ENCODE peak calls at places on chromosome 2, in eight cellular contexts. One of them, this sample, is unnamed.

GRCh38 chr2:38108907-38109731 is 33.2 kb upstream of the CYP1B1 start:
- DNase-seq in vagina: no peak
- DNase-seq in cardiac muscle cell: no peak
- DNase-seq in mammary epithelial cell: peak; percentile 34
- DNase-seq in uterus: no peak
- DNase-seq in CD8-positive, alpha-beta T cell: no peak
- DNase-seq in astrocyte of the spinal cord: no peak
- DNase-seq in lung: no peak
- DNase-seq in this sample: no peak

GRCh38 chr2:239369631-239370161 is 31.1 kb downstream of the HDAC4 start:
- DNase-seq in vagina: no peak
- DNase-seq in astrocyte of the spinal cord: no peak
- DNase-seq in uterus: no peak
- DNase-seq in mammary epithelial cell: peak; percentile 6
- DNase-seq in lung: peak; percentile 34
- DNase-seq in cardiac muscle cell: no peak
- DNase-seq in CD8-positive, alpha-beta T cell: peak; percentile 60
- DNase-seq in this sample: no peak

GRCh38 chr2:28408764-28409599 is 16.3 kb downstream of the FOSL2 start:
- DNase-seq in lung: no peak
- DNase-seq in vagina: no peak
- DNase-seq in CD8-positive, alpha-beta T cell: peak; percentile 78
- DNase-seq in mammary epithelial cell: peak; percentile 93
- DNase-seq in uterus: no peak
- DNase-seq in cardiac muscle cell: peak; percentile 66
- DNase-seq in astrocyte of the spinal cord: peak; percentile 96
- DNase-seq in this sample: peak; percentile 86

GRCh38 chr2:189613077-189613636 is 32.6 kb upstream of the SLC40A1 start:
- DNase-seq in mammary epithelial cell: no peak
- DNase-seq in CD8-positive, alpha-beta T cell: no peak
- DNase-seq in uterus: no peak
- DNase-seq in vagina: no peak
- DNase-seq in cardiac muscle cell: peak; percentile 96
- DNase-seq in astrocyte of the spinal cord: peak; percentile 63
- DNase-seq in lung: peak; percentile 39
- DNase-seq in this sample: peak; percentile 97

GRCh38 chr2:68827681-68828080 is 43.5 kb downstream of the BMP10 start:
- DNase-seq in astrocyte of the spinal cord: no peak
- DNase-seq in mammary epithelial cell: no peak
- DNase-seq in CD8-positive, alpha-beta T cell: no peak
- DNase-seq in cardiac muscle cell: peak; percentile 34
- DNase-seq in uterus: no peak
- DNase-seq in lung: no peak
- DNase-seq in vagina: no peak
- DNase-seq in this sample: no peak

GRCh38 chr2:144267209-144267608 is 252.7 kb downstream of the ZEB2 start:
- DNase-seq in cardiac muscle cell: no peak
- DNase-seq in vagina: no peak
- DNase-seq in lung: no peak
- DNase-seq in mammary epithelial cell: no peak
- DNase-seq in astrocyte of the spinal cord: no peak
- DNase-seq in CD8-positive, alpha-beta T cell: no peak
- DNase-seq in uterus: no peak
- DNase-seq in this sample: no peak

GRCh38 chr2:67713376-67713775 is 316.2 kb downstream of the ETAA1 start:
- DNase-seq in mammary epithelial cell: peak; percentile 8
- DNase-seq in lung: no peak
- DNase-seq in uterus: no peak
- DNase-seq in vagina: no peak
- DNase-seq in astrocyte of the spinal cord: no peak
- DNase-seq in cardiac muscle cell: no peak
- DNase-seq in CD8-positive, alpha-beta T cell: no peak
- DNase-seq in this sample: no peak

GRCh38 chr2:3149441-3150217 is 228.0 kb downstream of the EIPR1 start:
- DNase-seq in lung: no peak
- DNase-seq in cardiac muscle cell: no peak
- DNase-seq in CD8-positive, alpha-beta T cell: no peak
- DNase-seq in astrocyte of the spinal cord: no peak
- DNase-seq in uterus: no peak
- DNase-seq in mammary epithelial cell: no peak
- DNase-seq in vagina: no peak
- DNase-seq in this sample: peak; percentile 14

GRCh38 chr2:96540136-96540535 is 3.6 kb downstream of the ARID5A start:
- DNase-seq in vagina: no peak
- DNase-seq in cardiac muscle cell: no peak
- DNase-seq in astrocyte of the spinal cord: peak; percentile 9
- DNase-seq in CD8-positive, alpha-beta T cell: no peak
- DNase-seq in mammary epithelial cell: peak; percentile 75
- DNase-seq in uterus: no peak
- DNase-seq in lung: no peak
- DNase-seq in this sample: no peak

GRCh38 chr2:164882276-164882675 is 40.7 kb upstream of the COBLL1 start:
- DNase-seq in uterus: no peak
- DNase-seq in vagina: no peak
- DNase-seq in cardiac muscle cell: peak; percentile 25
- DNase-seq in CD8-positive, alpha-beta T cell: no peak
- DNase-seq in lung: no peak
- DNase-seq in astrocyte of the spinal cord: peak; percentile 49
- DNase-seq in mammary epithelial cell: no peak
- DNase-seq in this sample: peak; percentile 89

GRCh38 chr2:127909019-127909418 is 23.3 kb upstream of the AMMECR1L start:
- DNase-seq in mammary epithelial cell: peak; percentile 3
- DNase-seq in vagina: no peak
- DNase-seq in astrocyte of the spinal cord: no peak
- DNase-seq in uterus: no peak
- DNase-seq in CD8-positive, alpha-beta T cell: no peak
- DNase-seq in lung: no peak
- DNase-seq in cardiac muscle cell: no peak
- DNase-seq in this sample: no peak

GRCh38 chr2:165193178-165193777 is 10.6 kb downstream of the SCN3A start:
- DNase-seq in lung: no peak
- DNase-seq in CD8-positive, alpha-beta T cell: no peak
- DNase-seq in vagina: no peak
- DNase-seq in astrocyte of the spinal cord: no peak
- DNase-seq in mammary epithelial cell: no peak
- DNase-seq in cardiac muscle cell: no peak
- DNase-seq in uterus: no peak
- DNase-seq in this sample: no peak

DNA sequence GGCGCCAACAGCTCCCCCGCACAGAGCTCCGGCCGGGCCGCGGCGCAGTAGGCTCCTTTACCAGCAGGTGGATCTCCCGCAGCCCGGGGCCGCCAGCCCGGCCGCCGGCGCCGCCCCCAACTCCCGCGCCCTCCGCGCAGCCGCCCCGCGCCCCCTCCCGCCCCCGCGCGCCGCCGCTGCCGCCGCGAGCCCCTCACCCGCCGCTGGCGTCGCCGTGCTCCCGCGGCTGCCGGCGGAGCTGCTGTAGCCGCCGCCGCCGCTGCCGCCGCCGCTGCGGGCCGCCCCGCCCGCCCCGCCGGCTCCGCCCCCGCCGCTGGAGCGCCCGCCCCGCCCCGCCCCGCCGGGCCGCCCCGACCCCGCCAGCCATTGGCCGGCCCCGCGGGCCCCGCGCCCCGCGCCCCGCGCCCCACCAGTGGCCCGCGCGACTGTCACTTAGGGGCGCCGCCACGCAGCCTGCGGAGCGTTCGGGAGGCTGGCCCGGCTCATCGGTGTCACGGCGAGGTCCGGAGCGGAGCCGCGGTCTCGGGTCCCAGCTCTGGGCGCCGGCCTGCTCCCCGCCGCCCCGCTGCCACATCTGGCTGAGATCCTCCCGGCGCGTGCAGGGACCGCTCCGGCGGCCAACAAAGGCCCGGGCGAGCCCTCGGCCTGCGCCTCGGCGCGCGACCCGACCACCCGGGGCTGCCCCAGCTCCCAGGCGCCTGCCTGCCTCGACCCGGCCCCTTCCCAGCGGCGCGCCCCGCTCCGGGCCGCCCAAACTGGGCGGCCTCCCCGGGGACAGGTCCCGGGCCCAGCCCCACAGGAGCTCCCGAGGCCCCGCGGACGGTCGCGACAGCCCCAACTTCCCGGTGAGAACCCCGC is at the start of gene MGAT4A:
- DNase-seq in mammary epithelial cell: peak; percentile 43
- DNase-seq in CD8-positive, alpha-beta T cell: peak; percentile 77
- DNase-seq in lung: peak; percentile 71
- DNase-seq in cardiac muscle cell: peak; percentile 47
- DNase-seq in uterus: peak; percentile 71
- DNase-seq in astrocyte of the spinal cord: no peak
- DNase-seq in vagina: no peak
- DNase-seq in this sample: peak; percentile 11
- TF ChIP-seq CTCF in mammary epithelial cell: peak; percentile 43
- TF ChIP-seq CTCF in CD8-positive, alpha-beta T cell: no peak
- TF ChIP-seq CTCF in lung: no peak
- TF ChIP-seq CTCF in cardiac muscle cell: no peak
- TF ChIP-seq CTCF in uterus: peak; percentile 38
- TF ChIP-seq CTCF in astrocyte of the spinal cord: peak; percentile 23
- TF ChIP-seq CTCF in vagina: no peak
- TF ChIP-seq CTCF in this sample: peak; percentile 21

GRCh38 chr2:136423516-136423996 is 305.6 kb upstream of the CXCR4 start:
- DNase-seq in vagina: peak; percentile 95
- DNase-seq in lung: peak; percentile 61
- DNase-seq in CD8-positive, alpha-beta T cell: peak; percentile 81
- DNase-seq in cardiac muscle cell: peak; percentile 66
- DNase-seq in astrocyte of the spinal cord: peak; percentile 47
- DNase-seq in uterus: peak; percentile 45
- DNase-seq in mammary epithelial cell: peak; percentile 45
- DNase-seq in this sample: peak; percentile 65

GRCh38 chr2:136424112-136424511 is 306.2 kb upstream of the CXCR4 start:
- DNase-seq in lung: no peak
- DNase-seq in cardiac muscle cell: no peak
- DNase-seq in mammary epithelial cell: no peak
- DNase-seq in uterus: no peak
- DNase-seq in astrocyte of the spinal cord: no peak
- DNase-seq in vagina: peak; percentile 58
- DNase-seq in CD8-positive, alpha-beta T cell: no peak
- DNase-seq in this sample: no peak

GRCh38 chr2:136420346-136420745 is 302.4 kb upstream of the CXCR4 start:
- DNase-seq in uterus: no peak
- DNase-seq in cardiac muscle cell: no peak
- DNase-seq in astrocyte of the spinal cord: no peak
- DNase-seq in mammary epithelial cell: no peak
- DNase-seq in vagina: no peak
- DNase-seq in CD8-positive, alpha-beta T cell: no peak
- DNase-seq in lung: no peak
- DNase-seq in this sample: no peak

DNA sequence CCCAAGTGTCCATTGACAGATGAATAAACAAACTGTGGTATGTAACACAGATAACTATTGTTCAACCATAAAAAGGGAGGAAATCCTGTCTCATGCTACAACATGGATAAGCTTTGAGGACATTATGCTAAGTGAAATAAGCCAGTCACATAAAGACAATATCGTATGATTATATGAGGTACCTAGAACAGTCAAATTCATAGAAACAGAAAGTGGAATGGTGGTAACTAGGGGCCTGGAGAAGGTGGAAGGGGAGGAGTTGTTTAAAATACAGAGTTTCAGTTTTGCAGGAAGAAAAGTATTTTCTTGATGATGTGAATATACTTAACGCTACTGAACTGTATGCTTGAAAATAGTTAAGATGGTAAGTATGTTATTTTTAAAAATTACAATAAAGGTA is 304.6 kb upstream of the CXCR4 start:
- DNase-seq in mammary epithelial cell: no peak
- DNase-seq in astrocyte of the spinal cord: no peak
- DNase-seq in lung: no peak
- DNase-seq in CD8-positive, alpha-beta T cell: no peak
- DNase-seq in cardiac muscle cell: no peak
- DNase-seq in uterus: no peak
- DNase-seq in vagina: no peak
- DNase-seq in this sample: no peak
- H3K4me3 ChIP-seq in mammary epithelial cell: no peak overlapping the region
- H3K4me3 ChIP-seq in astrocyte of the spinal cord: no peak overlapping the region
- H3K4me3 ChIP-seq in lung: no peak overlapping the region
- H3K4me3 ChIP-seq in CD8-positive, alpha-beta T cell: no peak overlapping the region
- H3K4me3 ChIP-seq in cardiac muscle cell: no peak overlapping the region
- H3K4me3 ChIP-seq in uterus: no peak overlapping the region
- H3K4me3 ChIP-seq in vagina: no peak overlapping the region
- H3K4me3 ChIP-seq in this sample: no peak overlapping the region

GRCh38 chr2:202023198-202023903 is 10.3 kb upstream of the FZD7 start:
- DNase-seq in cardiac muscle cell: no peak
- DNase-seq in vagina: no peak
- DNase-seq in uterus: no peak
- DNase-seq in mammary epithelial cell: no peak
- DNase-seq in astrocyte of the spinal cord: no peak
- DNase-seq in CD8-positive, alpha-beta T cell: no peak
- DNase-seq in lung: peak; percentile 74
- DNase-seq in this sample: no peak
- TF ChIP-seq CTCF in cardiac muscle cell: no peak
- TF ChIP-seq CTCF in vagina: no peak
- TF ChIP-seq CTCF in uterus: no peak
- TF ChIP-seq CTCF in mammary epithelial cell: no peak
- TF ChIP-seq CTCF in astrocyte of the spinal cord: no peak
- TF ChIP-seq CTCF in CD8-positive, alpha-beta T cell: no peak
- TF ChIP-seq CTCF in lung: no peak
- TF ChIP-seq CTCF in this sample: no peak

GRCh38 chr2:30240162-30240696 is 8.9 kb downstream of the LBH start:
- DNase-seq in astrocyte of the spinal cord: no peak
- DNase-seq in vagina: no peak
- DNase-seq in lung: no peak
- DNase-seq in mammary epithelial cell: no peak
- DNase-seq in uterus: no peak
- DNase-seq in CD8-positive, alpha-beta T cell: no peak
- DNase-seq in cardiac muscle cell: no peak
- DNase-seq in this sample: no peak

GRCh38 chr2:30239308-30240161 is 8.2 kb downstream of the LBH start:
- DNase-seq in uterus: peak; percentile 84
- DNase-seq in cardiac muscle cell: peak; percentile 96
- DNase-seq in lung: peak; percentile 56
- DNase-seq in CD8-positive, alpha-beta T cell: peak; percentile 71
- DNase-seq in vagina: no peak
- DNase-seq in mammary epithelial cell: no peak
- DNase-seq in astrocyte of the spinal cord: peak; percentile 52
- DNase-seq in this sample: peak; percentile 85

GRCh38 chr2:30236591-30237245 is 5.4 kb downstream of the LBH start:
- DNase-seq in mammary epithelial cell: no peak
- DNase-seq in CD8-positive, alpha-beta T cell: no peak
- DNase-seq in cardiac muscle cell: no peak
- DNase-seq in uterus: no peak
- DNase-seq in vagina: no peak
- DNase-seq in lung: no peak
- DNase-seq in astrocyte of the spinal cord: no peak
- DNase-seq in this sample: no peak

GRCh38 chr2:30237346-30238142 is 6.2 kb downstream of the LBH start:
- DNase-seq in cardiac muscle cell: no peak
- DNase-seq in uterus: no peak
- DNase-seq in astrocyte of the spinal cord: no peak
- DNase-seq in vagina: no peak
- DNase-seq in CD8-positive, alpha-beta T cell: no peak
- DNase-seq in mammary epithelial cell: no peak
- DNase-seq in lung: no peak
- DNase-seq in this sample: no peak

GRCh38 chr2:30238143-30238800 is 6.9 kb downstream of the LBH start:
- DNase-seq in mammary epithelial cell: no peak
- DNase-seq in astrocyte of the spinal cord: no peak
- DNase-seq in CD8-positive, alpha-beta T cell: no peak
- DNase-seq in lung: no peak
- DNase-seq in vagina: no peak
- DNase-seq in uterus: no peak
- DNase-seq in cardiac muscle cell: no peak
- DNase-seq in this sample: no peak
- H3K4me3 ChIP-seq in mammary epithelial cell: no peak overlapping the region
- H3K4me3 ChIP-seq in astrocyte of the spinal cord: no peak overlapping the region
- H3K4me3 ChIP-seq in CD8-positive, alpha-beta T cell: peak overlapping the region; percentile 37
- H3K4me3 ChIP-seq in lung: no peak overlapping the region
- H3K4me3 ChIP-seq in vagina: no peak overlapping the region
- H3K4me3 ChIP-seq in uterus: no peak overlapping the region
- H3K4me3 ChIP-seq in cardiac muscle cell: no peak overlapping the region
- H3K4me3 ChIP-seq in this sample: no peak overlapping the region

GRCh38 chr2:102342888-102343287 is 12.7 kb upstream of the IL18R1 start:
- DNase-seq in lung: no peak
- DNase-seq in mammary epithelial cell: no peak
- DNase-seq in CD8-positive, alpha-beta T cell: no peak
- DNase-seq in uterus: no peak
- DNase-seq in vagina: no peak
- DNase-seq in cardiac muscle cell: peak; percentile 64
- DNase-seq in astrocyte of the spinal cord: peak; percentile 28
- DNase-seq in this sample: peak; percentile 68
- TF ChIP-seq CTCF in lung: no peak
- TF ChIP-seq CTCF in mammary epithelial cell: peak; percentile 60
- TF ChIP-seq CTCF in CD8-positive, alpha-beta T cell: no peak
- TF ChIP-seq CTCF in uterus: no peak
- TF ChIP-seq CTCF in vagina: no peak
- TF ChIP-seq CTCF in cardiac muscle cell: peak; percentile 27
- TF ChIP-seq CTCF in astrocyte of the spinal cord: peak; percentile 25
- TF ChIP-seq CTCF in this sample: peak; percentile 73

This sample was measured in choroid plexus epithelial cell.